ENCODE peak calls at places on chromosomes 11 and 22, in nine cellular contexts. W is CD8-positive, alpha-beta memory T cell; D is HepG2; M is left ventricle myocardium inferior; H is fibroblast of the aortic adventitia; Q is A549; L is lower lobe of right lung; O is endodermal cell; R is sigmoid colon. G is an unnamed sample.
A peak's percentile ranks its signal among the peaks of the same experiment; 100 is the strongest.

GRCh38 chr11:125532668-125533067 is 36.6 kb upstream of the FEZ1 start:
- DNase-seq in L (no peak), Q (no peak), W (no peak), O (no peak), R (no peak), D (no peak), H (no peak), M (no peak), G (no peak)

GRCh38 chr11:118304809-118305248 is 299 bp downstream of the CD3E start:
- DNase-seq in D (no peak), O (no peak), H (no peak), W (no peak), Q (no peak), R (no peak), L (no peak), M (no peak), G (no peak)

GRCh38 chr11:128494418-128495332 is 92.7 kb downstream of the ETS1 start:
- DNase-seq in R (no peak), W (no peak), O (no peak), M (no peak), D (no peak), L (no peak), H (no peak), Q (no peak), G (no peak)

GRCh38 chr11:46237248-46238077 is 40.0 kb upstream of the CREB3L1 start:
- DNase-seq in R (peak; percentile 84), H (peak; percentile 83), O (peak; percentile 88), D (no peak), M (peak; percentile 64), W (peak; percentile 63), Q (peak; percentile 90), L (peak; percentile 64), G (peak; percentile 80)

GRCh38 chr11:12785901-12786300 is 111.7 kb downstream of the TEAD1 start:
- DNase-seq in H (no peak), W (no peak), L (no peak), M (no peak), O (no peak), R (no peak), D (no peak), Q (no peak), G (no peak)

GRCh38 chr11:17781221-17781620 is 46.6 kb downstream of the KCNC1 start:
- DNase-seq in R (peak; percentile 37), D (no peak), O (no peak), L (no peak), Q (no peak), H (no peak), M (no peak), W (no peak), G (no peak)

GRCh38 chr11:79514695-79515094 is 73.9 kb upstream of the TENM4 start:
- DNase-seq in L (no peak), W (no peak), M (no peak), D (no peak), R (no peak), O (no peak), Q (no peak), H (no peak), G (no peak)

GRCh38 chr11:26983645-26984044 is 10.3 kb upstream of the FIBIN start:
- DNase-seq in D (no peak), H (no peak), L (no peak), O (peak; percentile 62), M (no peak), R (no peak), W (no peak), Q (no peak), G (no peak)

GRCh38 chr22:39249081-39249704 is 4.4 kb upstream of the PDGFB start:
- DNase-seq in L (no peak), W (no peak), Q (no peak), R (no peak), D (no peak), O (no peak), H (no peak), M (no peak), G (no peak)

GRCh38 chr11:70544774-70545625 is 146.7 kb downstream of the CTTN start:
- DNase-seq in D (no peak), Q (peak; percentile 21), W (peak; percentile 40), L (peak; percentile 38), H (no peak), R (no peak), M (no peak), O (peak; percentile 66), G (peak; percentile 20)

GRCh38 chr11:64306876-64307622 is 1.7 kb downstream of the ESRRA start:
- DNase-seq in D (peak; percentile 60), O (peak; percentile 52), W (no peak), H (no peak), L (peak; percentile 74), M (no peak), Q (peak; percentile 46), R (peak; percentile 81), G (peak; percentile 12)

GRCh38 chr11:62223095-62223494 is 14.6 kb downstream of the SCGB2A1 start:
- DNase-seq in Q (peak; percentile 21), R (no peak), O (no peak), L (no peak), W (no peak), M (no peak), D (no peak), H (peak; percentile 4), G (no peak)

GRCh38 chr11:74641289-74641688 is 48.9 kb downstream of the POLD3 start:
- DNase-seq in M (no peak), H (no peak), L (no peak), W (no peak), D (no peak), R (no peak), Q (no peak), O (no peak), G (no peak)

DNA sequence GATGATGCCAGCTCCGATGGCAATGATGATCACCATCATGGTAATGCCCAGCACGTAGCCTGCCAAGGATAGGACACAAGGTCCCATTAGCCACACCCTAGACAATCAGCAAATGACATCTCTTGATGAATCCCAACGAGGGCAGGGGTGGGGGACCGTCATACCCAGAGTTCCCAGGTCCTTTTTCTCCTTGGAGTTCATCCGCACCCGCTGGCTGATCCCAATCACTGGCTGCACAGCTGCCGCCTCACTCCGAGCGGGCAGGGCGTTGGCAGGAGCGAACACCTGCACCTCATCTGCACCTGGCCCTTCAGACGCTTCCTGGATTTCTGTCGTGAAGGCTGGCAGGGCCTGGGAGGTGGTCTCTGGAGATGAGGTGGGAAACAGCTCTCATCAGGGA is 3.0 kb downstream of the PIK3IP1 start:
- DNase-seq in D (no peak), Q (no peak), R (peak; percentile 67), O (no peak), L (no peak), H (no peak), W (no peak), M (no peak), G (no peak)
- H3K4me3 ChIP-seq in D (no peak overlapping the region), Q (no peak overlapping the region), R (peak overlapping the region; percentile 79), O (no peak overlapping the region), L (peak overlapping the region; percentile 78), H (no peak overlapping the region), W (peak overlapping the region; percentile 93), M (peak overlapping the region; percentile 85), G (no peak overlapping the region)

GRCh38 chr11:829946-830294 is 2.2 kb downstream of the CRACR2B start:
- DNase-seq in O (no peak), H (no peak), Q (no peak), L (no peak), M (no peak), D (no peak), W (no peak), R (no peak), G (no peak)
- H3K4me3 ChIP-seq in O (peak overlapping the region; percentile 66), H (peak overlapping the region; percentile 40), Q (no peak overlapping the region), L (peak overlapping the region; percentile 58), M (peak overlapping the region; percentile 73), D (peak overlapping the region; percentile 75), W (peak overlapping the region; percentile 28), R (no peak overlapping the region), G (no peak overlapping the region)

DNA sequence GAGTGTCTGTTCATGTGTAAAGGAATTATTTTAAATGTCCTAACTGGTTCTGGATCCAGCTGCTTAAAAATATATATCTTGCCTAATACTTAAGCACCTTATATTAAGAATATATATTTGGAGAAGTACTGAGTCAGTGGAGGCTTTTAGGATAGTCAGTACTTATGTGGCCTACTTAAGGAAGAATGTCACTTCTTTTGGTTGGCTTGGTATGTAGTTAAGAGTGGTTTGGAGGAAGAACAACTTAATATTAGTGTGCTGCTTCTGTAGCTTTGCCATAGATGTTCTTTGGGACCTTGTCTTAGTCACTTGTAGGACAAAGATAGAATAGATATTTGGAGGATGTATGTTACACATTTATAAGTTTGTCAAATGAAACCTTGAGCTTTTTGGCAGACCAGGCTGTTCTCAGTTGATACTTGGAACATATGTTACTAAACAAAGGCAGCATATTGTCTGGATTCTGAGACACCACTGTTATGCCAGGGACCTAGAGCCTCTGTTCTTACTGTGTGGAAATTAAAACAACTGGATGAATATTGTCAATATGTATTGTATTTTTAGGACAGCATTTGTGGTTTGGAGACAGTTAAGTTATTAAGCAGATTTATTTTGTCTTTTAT is 4.9 kb downstream of the HIPK3 start:
- DNase-seq in M (no peak), R (no peak), D (no peak), O (no peak), H (peak; percentile 23), Q (no peak), W (no peak), L (no peak), G (peak; percentile 41)
- H3K4me3 ChIP-seq in M (peak overlapping the region; percentile 98), R (no peak overlapping the region), D (no peak overlapping the region), O (no peak overlapping the region), H (no peak overlapping the region), Q (no peak overlapping the region), W (no peak overlapping the region), L (no peak overlapping the region), G (no peak overlapping the region)

GRCh38 chr11:35170503-35170902 is 31.5 kb downstream of the CD44 start:
- DNase-seq in H (peak; percentile 55), Q (no peak), D (no peak), W (no peak), L (no peak), M (no peak), O (no peak), R (no peak), G (peak; percentile 74)

GRCh38 chr11:35174666-35175065 is 35.7 kb downstream of the CD44 start:
- DNase-seq in O (no peak), L (no peak), D (no peak), R (no peak), W (no peak), H (peak; percentile 84), M (no peak), Q (no peak), G (peak; percentile 73)

GRCh38 chr11:35173011-35173511 is 34.1 kb downstream of the CD44 start:
- DNase-seq in Q (no peak), W (no peak), R (no peak), O (no peak), L (peak; percentile 68), M (no peak), D (peak; percentile 38), H (peak; percentile 62), G (no peak)

GRCh38 chr11:35171226-35171625 is 32.3 kb downstream of the CD44 start:
- DNase-seq in W (no peak), R (no peak), L (no peak), D (no peak), H (no peak), O (no peak), Q (no peak), M (no peak), G (no peak)

DNA sequence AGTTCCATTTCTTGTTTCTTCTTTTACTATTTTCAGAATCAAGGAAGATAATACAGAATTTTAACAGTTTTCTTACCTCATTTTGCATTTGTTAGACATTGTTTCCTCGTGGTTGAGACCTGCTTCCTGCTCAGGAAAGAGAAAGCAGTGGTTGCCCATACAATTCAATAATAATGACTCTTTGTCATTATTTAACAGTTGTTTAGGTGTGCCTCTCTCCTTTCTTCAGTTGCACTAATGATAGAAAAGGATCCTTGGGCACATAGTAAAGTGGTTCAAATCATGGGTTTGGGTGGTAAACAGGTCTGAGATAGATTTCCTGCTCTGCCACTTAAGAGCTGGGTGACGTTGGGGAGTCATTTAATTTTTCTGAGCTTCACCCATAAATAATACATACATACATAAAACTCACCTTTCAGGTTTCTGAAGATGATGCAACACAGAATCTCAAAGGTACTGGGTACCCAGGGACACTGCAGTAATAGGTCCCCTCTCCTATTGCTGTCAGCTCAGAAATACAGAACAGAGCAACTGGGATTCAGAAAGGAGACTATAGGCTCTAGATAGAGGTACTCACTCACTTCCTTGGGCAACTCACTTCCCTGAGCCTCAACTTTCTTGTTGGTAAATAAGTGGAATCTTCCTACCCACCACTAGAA is 34.8 kb downstream of the CD44 start:
- DNase-seq in D (no peak), L (no peak), Q (no peak), M (no peak), H (no peak), R (no peak), W (no peak), O (no peak), G (no peak)
- H3K4me3 ChIP-seq in D (no peak overlapping the region), L (no peak overlapping the region), Q (no peak overlapping the region), M (no peak overlapping the region), H (no peak overlapping the region), R (no peak overlapping the region), W (peak overlapping the region; percentile 16), O (no peak overlapping the region), G (no peak overlapping the region)